ENCODE peak calls at places on chromosomes 4 and X, in nine cellular contexts. A, Y, Q, L, F, G, T, B and W are unnamed samples.

GRCh38 chrX:95056901-95057300 is 1382.9 kb downstream of the FAM133A start:
- DNase-seq in A (no peak), Q (no peak), G (peak; percentile 7), L (no peak), T (no peak), F (no peak), B (no peak), Y (no peak), W (no peak)

GRCh38 chr4:146472404-146472803 is 49.3 kb downstream of the SLC10A7 start:
- DNase-seq in Q (no peak), A (no peak), L (no peak), G (no peak), Y (no peak), B (no peak), F (no peak), T (no peak), W (no peak)

GRCh38 chr4:2796261-2797187 is 3.6 kb downstream of the SH3BP2 start:
- DNase-seq in F (peak; percentile 14), Y (no peak), L (no peak), T (peak; percentile 86), A (peak; percentile 57), B (no peak), G (peak; percentile 48), Q (no peak), W (no peak)

GRCh38 chr4:160450861-160451260 is 1348.0 kb downstream of the RAPGEF2 start:
- DNase-seq in A (no peak), G (no peak), F (no peak), Q (no peak), B (no peak), L (no peak), T (no peak), Y (no peak), W (no peak)

GRCh38 chrX:31588355-31588754 is 516.5 kb upstream of the FTHL17 start:
- DNase-seq in Y (no peak), F (no peak), Q (no peak), B (no peak), T (no peak), G (no peak), A (no peak), L (no peak), W (no peak)

GRCh38 chr4:157444014-157444413 is 223.5 kb downstream of the GRIA2 start:
- DNase-seq in Q (no peak), F (no peak), T (no peak), Y (no peak), B (no peak), G (no peak), L (no peak), A (no peak), W (no peak)

GRCh38 chr4:3471098-3471760 is 8.1 kb downstream of the DOK7 start:
- DNase-seq in B (no peak), A (no peak), Q (no peak), T (no peak), Y (no peak), L (peak; percentile 3), G (no peak), F (no peak), W (no peak)

GRCh38 chr4:13865871-13866669 is 238.5 kb upstream of the BOD1L1 start:
- DNase-seq in Y (no peak), G (peak; percentile 37), T (no peak), F (no peak), A (no peak), Q (no peak), B (no peak), L (no peak), W (no peak)

GRCh38 chr4:3174371-3175338 is 74.3 kb upstream of the MSANTD1 start:
- DNase-seq in G (no peak), L (no peak), Q (no peak), Y (no peak), A (no peak), F (no peak), B (no peak), T (no peak), W (no peak)

GRCh38 chrX:39337461-39337860 is 536.2 kb downstream of the MID1IP1 start:
- DNase-seq in L (no peak), T (no peak), G (no peak), B (no peak), Q (no peak), A (no peak), Y (no peak), F (no peak), W (no peak)

GRCh38 chr4:169225812-169226211 is 44.9 kb downstream of the SH3RF1 start:
- DNase-seq in L (no peak), Y (no peak), B (no peak), T (no peak), G (no peak), Q (no peak), F (no peak), A (no peak), W (no peak)

GRCh38 chrX:43585922-43586321 is 70.2 kb upstream of the MAOA start:
- DNase-seq in G (no peak), Y (no peak), L (no peak), F (no peak), T (no peak), B (no peak), Q (no peak), A (no peak), W (no peak)

GRCh38 chr4:99207911-99208718 is 10.9 kb downstream of the ADH6 start:
- DNase-seq in Q (no peak), B (no peak), T (no peak), A (no peak), Y (no peak), F (no peak), L (no peak), G (no peak), W (no peak)